ENCODE peak calls at places on chromosomes 7 and 10, in four cellular contexts. G, S, X and P are unnamed samples.

GRCh38 chr10:21184216-21184615 is 287.1 kb upstream of the NEBL start:
- DNase-seq in G (no peak), S (no peak), X (no peak), P (no peak)

GRCh38 chr10:72322280-72323058 is 32.2 kb downstream of the DNAJB12 start:
- DNase-seq in X (peak; percentile 80), S (no peak), G (no peak), P (no peak)

GRCh38 chr10:63767512-63767911 is 246.3 kb downstream of the REEP3 start:
- DNase-seq in X (no peak), S (no peak), G (no peak), P (no peak)

GRCh38 chr10:11161910-11162309 is 144.2 kb downstream of the CELF2 start:
- DNase-seq in X (no peak), G (no peak), S (no peak), P (no peak)

GRCh38 chr7:95861041-95861440 is 88.7 kb downstream of the DYNC1I1 start:
- DNase-seq in X (no peak), S (no peak), G (no peak), P (no peak)

GRCh38 chr7:134767567-134768168 is 11.8 kb upstream of the CALD1 start:
- DNase-seq in X (no peak), S (no peak), G (no peak), P (no peak)

GRCh38 chr10:78218833-78219490 is 185.3 kb downstream of the RPS24 start:
- DNase-seq in G (no peak), X (no peak), S (no peak), P (no peak)

GRCh38 chr10:73763343-73763742 is 18.5 kb upstream of the CHCHD1 start:
- DNase-seq in G (no peak), S (no peak), X (no peak), P (no peak)

GRCh38 chr10:45443101-45444009 is 69.3 kb downstream of the ALOX5 start:
- DNase-seq in X (no peak), S (no peak), G (no peak), P (no peak)

GRCh38 chr10:33524966-33525365 is 190.5 kb upstream of the NRP1 start:
- DNase-seq in S (no peak), G (no peak), X (no peak), P (no peak)

GRCh38 chr7:116399808-116400207 is 99.7 kb upstream of the CAV2 start:
- DNase-seq in S (no peak), G (no peak), X (no peak), P (no peak)

GRCh38 chr10:88534072-88534665 is 48.9 kb downstream of the RNLS start:
- DNase-seq in S (no peak), G (no peak), X (no peak), P (no peak)

GRCh38 chr7:137774793-137775201 is 72.0 kb downstream of the DGKI start:
- DNase-seq in X (no peak), S (no peak), G (no peak), P (no peak)

GRCh38 chr7:22654836-22655235 is 72.2 kb upstream of the IL6 start:
- DNase-seq in S (no peak), X (no peak), G (no peak), P (no peak)

GRCh38 chr7:140661124-140661523 is 11.6 kb upstream of the ADCK2 start:
- DNase-seq in G (no peak), S (no peak), X (no peak), P (peak; percentile 11)

GRCh38 chr7:1810961-1811849 is 141.1 kb downstream of the ELFN1 start:
- DNase-seq in X (no peak), S (no peak), G (no peak), P (no peak)

GRCh38 chr7:116215550-116215949 is 5.2 kb downstream of the TES start:
- DNase-seq in S (no peak), G (no peak), X (no peak), P (no peak)

GRCh38 chr10:48414778-48415177 is 108.3 kb downstream of the MAPK8 start:
- DNase-seq in X (no peak), G (no peak), S (no peak), P (no peak)

GRCh38 chr10:73614711-73615110 is 23.6 kb upstream of the USP54 start:
- DNase-seq in S (no peak), X (no peak), G (no peak), P (no peak)

GRCh38 chr7:142389544-142389943 is 131.7 kb upstream of the PRSS58 start:
- DNase-seq in G (no peak), S (no peak), X (no peak), P (no peak)

GRCh38 chr10:49381111-49381900 is 14.6 kb downstream of the DRGX start:
- DNase-seq in S (no peak), X (no peak), G (no peak), P (no peak)

GRCh38 chr10:36542493-36542892 is 582.9 kb upstream of the ANKRD30A start:
- DNase-seq in S (no peak), X (no peak), G (no peak), P (no peak)

GRCh38 chr7:44383566-44383965 is 58.2 kb upstream of the CAMK2B start:
- DNase-seq in S (no peak), G (no peak), X (no peak), P (no peak)

GRCh38 chr7:137957887-137958286 is 44.0 kb downstream of the CREB3L2 start:
- DNase-seq in X (no peak), S (no peak), G (no peak), P (no peak)

GRCh38 chr10:85026878-85027467 is 698.6 kb downstream of the CCSER2 start:
- DNase-seq in S (no peak), X (no peak), G (no peak), P (no peak)

GRCh38 chr7:87797798-87798403 is 78.3 kb downstream of the SLC25A40 start:
- DNase-seq in S (no peak), G (no peak), X (peak; percentile 35), P (no peak)

GRCh38 chr7:45920543-45921380 is at the start of gene IGFBP3:
- DNase-seq in S (peak; percentile 44), X (no peak), G (no peak), P (no peak)
- H3K4me1 ChIP-seq in S (peaks cover 4% of the 10 kb centered on the region), X (peaks cover 3% of the 10 kb centered on the region), G (peaks cover 37% of the 10 kb centered on the region), P (no peaks in the 10 kb centered on the region)

GRCh38 chr7:65967361-65968155 is 14.5 kb downstream of the GUSB start:
- DNase-seq in X (no peak), G (no peak), S (no peak), P (no peak)
- H3K36me3 ChIP-seq in X (peaks cover 37% of the 10 kb centered on the region), G (peaks cover 46% of the 10 kb centered on the region), S (no peaks in the 10 kb centered on the region), P (peaks cover 29% of the 10 kb centered on the region)

DNA sequence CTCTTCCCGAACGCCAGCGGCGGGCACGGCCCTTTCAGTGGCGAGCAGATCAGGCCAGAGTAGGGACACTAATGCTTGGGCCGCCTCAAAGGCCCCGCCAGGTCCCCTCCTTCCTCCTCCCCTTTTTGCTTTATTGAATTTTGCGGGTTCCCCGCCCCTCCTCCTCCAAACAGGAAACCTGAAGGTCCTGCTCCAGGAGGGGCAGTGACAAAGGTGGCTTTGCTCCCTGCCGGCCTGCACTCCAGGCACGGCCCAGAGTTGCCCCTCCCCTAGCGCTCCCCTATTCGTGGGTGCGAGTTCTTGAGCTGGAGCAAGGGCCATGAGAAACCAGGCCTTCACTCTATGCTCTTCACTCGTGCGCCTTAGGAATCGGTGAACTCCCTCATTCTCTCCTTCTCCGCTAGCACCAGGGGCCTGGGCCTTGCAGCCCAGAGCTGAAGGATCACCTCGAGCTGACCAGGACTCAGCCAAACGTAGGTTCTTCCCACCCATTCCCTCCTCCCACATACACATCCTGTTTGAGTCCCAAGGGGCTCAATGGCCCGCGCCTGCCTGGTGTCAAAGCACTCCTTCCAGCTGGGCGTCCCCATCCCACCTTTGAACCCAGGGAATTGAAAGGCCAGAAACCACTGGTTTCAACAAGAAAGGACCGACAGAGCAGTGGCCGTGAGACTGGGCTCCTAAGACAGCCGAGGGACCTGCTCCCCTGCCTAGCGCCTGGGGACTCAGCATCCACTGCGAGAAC is 629 bp upstream of the HOXA6 start:
- DNase-seq in G (no peak), X (no peak), S (no peak), P (peak; percentile 78)
- H3K4me1 ChIP-seq in G (peaks cover 34% of the 10 kb centered on the region), X (peaks cover 25% of the 10 kb centered on the region), S (peaks cover 5% of the 10 kb centered on the region), P (peaks cover 31% of the 10 kb centered on the region)

DNA sequence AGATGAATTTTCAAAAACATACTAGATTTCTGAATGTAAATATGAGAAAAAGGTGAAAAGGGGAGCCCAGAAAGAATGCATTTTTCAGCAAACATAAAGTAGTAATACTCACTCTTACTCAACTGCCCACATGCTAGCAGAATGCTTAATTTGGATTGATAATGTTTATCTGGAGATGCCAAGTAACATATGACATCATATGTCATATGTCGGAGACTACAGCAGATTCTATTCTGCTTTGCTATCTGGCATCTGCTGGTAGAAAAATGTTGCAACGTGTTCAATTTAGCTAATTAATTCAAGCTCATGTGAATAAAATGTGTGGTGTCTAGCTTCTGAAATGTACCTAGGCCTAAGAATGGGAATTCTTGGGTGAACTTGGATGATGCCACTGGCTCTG is 4.6 kb downstream of the BBIP1 start:
- DNase-seq in X (no peak), G (no peak), S (no peak), P (no peak)
- H3K36me3 ChIP-seq in X (no peaks in the 10 kb centered on the region), G (no peaks in the 10 kb centered on the region), S (no peaks in the 10 kb centered on the region), P (peaks cover 7% of the 10 kb centered on the region)

DNA sequence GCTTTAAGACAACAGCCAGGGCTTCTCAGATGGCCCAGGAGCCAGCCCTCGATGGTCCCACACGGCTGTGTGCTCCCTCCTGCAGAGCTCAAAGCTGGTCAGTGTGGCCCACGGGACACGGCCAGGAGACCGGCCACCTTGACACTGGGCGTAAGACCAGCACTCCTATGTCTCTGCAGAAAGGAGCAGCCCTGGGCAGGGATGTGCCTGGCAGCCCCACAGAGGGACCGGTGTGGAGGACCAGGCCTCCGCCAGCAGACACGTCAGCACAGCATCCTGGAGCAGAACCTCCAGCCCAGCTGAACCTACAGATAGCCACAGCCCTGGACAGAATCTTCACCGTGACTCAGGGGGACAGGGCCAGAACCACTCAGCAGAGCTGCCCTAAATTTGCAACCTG is 132.5 kb downstream of the DIP2C start:
- DNase-seq in S (no peak), X (no peak), G (no peak), P (no peak)
- H3K4me1 ChIP-seq in S (peaks cover 7% of the 10 kb centered on the region), X (no peaks in the 10 kb centered on the region), G (no peaks in the 10 kb centered on the region), P (no peaks in the 10 kb centered on the region)

GRCh38 chr10:24722676-24723385 is 856 bp downstream of the ARHGAP21 start:
- DNase-seq in G (peak; percentile 13), X (no peak), S (peak; percentile 65), P (peak; percentile 59)

GRCh38 chr10:24722131-24722675 is 1.5 kb downstream of the ARHGAP21 start:
- DNase-seq in S (no peak), G (no peak), X (no peak), P (no peak)

GRCh38 chr10:24721254-24722106 is 2.2 kb downstream of the ARHGAP21 start:
- DNase-seq in X (no peak), G (no peak), S (peak; percentile 39), P (peak; percentile 60)

GRCh38 chr10:24718031-24718855 is 5.4 kb downstream of the ARHGAP21 start:
- DNase-seq in G (no peak), X (no peak), S (no peak), P (no peak)

DNA sequence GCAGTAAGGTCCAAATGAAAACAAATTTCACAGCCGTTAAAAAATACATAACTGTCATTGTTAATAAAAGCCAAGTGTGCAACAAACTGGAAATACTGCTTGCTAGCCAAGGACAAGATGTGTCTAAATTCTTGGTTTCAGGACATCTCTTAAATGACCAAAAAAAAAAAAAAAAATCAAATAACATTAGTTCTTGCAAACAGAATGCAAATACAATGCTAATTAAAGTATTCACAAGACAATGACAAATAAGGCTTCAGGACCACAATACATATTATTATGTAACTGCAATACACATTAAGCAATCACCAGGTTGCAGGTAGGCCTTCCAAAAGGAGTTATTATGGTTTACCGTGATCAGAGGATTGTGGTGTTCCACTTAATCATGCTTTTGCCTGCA is 3.6 kb downstream of the ARHGAP21 start:
- DNase-seq in G (no peak), X (no peak), S (no peak), P (no peak)
- H3K36me3 ChIP-seq in G (no peaks in the 10 kb centered on the region), X (no peaks in the 10 kb centered on the region), S (no peaks in the 10 kb centered on the region), P (no peaks in the 10 kb centered on the region)